ENCODE peak calls at places on chromosomes 16 and 17, in eight cellular contexts. M, I, K, A, R, H, L and P are unnamed samples.

GRCh38 chr16:11297492-11298142 is 16.5 kb upstream of the PRM1 start:
- DNase-seq in A (peak; percentile 82), L (peak; percentile 70), I (peak; percentile 69), K (peak; percentile 85), H (peak; percentile 77), R (no peak), M (peak; percentile 97), P (peak; percentile 96)

GRCh38 chr17:422196-422930 is 69.8 kb upstream of the RPH3AL start:
- DNase-seq in I (no peak), H (no peak), A (peak; percentile 82), R (no peak), L (no peak), K (no peak), M (no peak), P (no peak)

GRCh38 chr17:64236827-64237403 is 26.1 kb downstream of the TEX2 start:
- DNase-seq in A (no peak), K (no peak), H (peak; percentile 29), R (no peak), I (no peak), L (no peak), M (no peak), P (no peak)

GRCh38 chr16:89924298-89924924 is 1.3 kb downstream of the TUBB3 start:
- DNase-seq in R (peak; percentile 94), H (peak; percentile 75), K (no peak), M (peak; percentile 57), I (peak; percentile 68), A (peak; percentile 91), L (peak; percentile 44), P (peak; percentile 91)

GRCh38 chr17:49549311-49549605 is 26.4 kb upstream of the NXPH3 start:
- DNase-seq in L (no peak), K (no peak), M (no peak), I (no peak), R (no peak), A (no peak), H (no peak), P (no peak)

GRCh38 chr16:48523415-48524204 is 86.4 kb downstream of the N4BP1 start:
- DNase-seq in A (no peak), L (no peak), H (no peak), I (no peak), K (peak; percentile 56), M (no peak), R (no peak), P (no peak)

GRCh38 chr16:85473909-85474640 is 139.0 kb upstream of the GSE1 start:
- DNase-seq in M (no peak), A (peak; percentile 70), K (no peak), I (no peak), L (no peak), H (no peak), R (no peak), P (no peak)

GRCh38 chr16:75236736-75237397 is 14.6 kb downstream of the BCAR1 start:
- DNase-seq in L (no peak), I (no peak), K (no peak), R (no peak), M (no peak), H (no peak), A (no peak), P (no peak)

GRCh38 chr16:10828851-10829331 is 10.3 kb upstream of the TVP23A start:
- DNase-seq in L (peak; percentile 53), I (no peak), A (peak; percentile 55), H (no peak), R (no peak), M (no peak), K (peak; percentile 98), P (no peak)

GRCh38 chr17:82023447-82024241 is 539 bp downstream of the LRRC45 start:
- DNase-seq in K (no peak), A (peak; percentile 80), L (peak; percentile 8), M (peak; percentile 54), H (peak; percentile 43), R (no peak), I (peak; percentile 57), P (peak; percentile 59)

GRCh38 chr17:7631398-7632380 is 1.8 kb downstream of the SHBG start:
- DNase-seq in I (no peak), M (no peak), A (no peak), R (no peak), L (no peak), H (no peak), K (no peak), P (no peak)

GRCh38 chr17:69412336-69412735 is 2.2 kb upstream of the MAP2K6 start:
- DNase-seq in K (no peak), R (no peak), I (no peak), L (no peak), A (peak; percentile 70), M (no peak), H (no peak), P (no peak)

GRCh38 chr17:64146418-64147109 is 16.6 kb upstream of the ERN1 start:
- DNase-seq in M (peak; percentile 63), L (peak; percentile 72), H (peak; percentile 85), R (no peak), K (peak; percentile 84), A (peak; percentile 81), I (peak; percentile 77), P (peak; percentile 70)

GRCh38 chr16:74841904-74842303 is 67.3 kb upstream of the FA2H start:
- DNase-seq in K (no peak), A (no peak), L (no peak), H (no peak), R (no peak), M (no peak), I (no peak), P (no peak)

GRCh38 chr17:28908640-28909098 is 5.8 kb upstream of the DHRS13 start:
- DNase-seq in A (no peak), I (no peak), L (peak; percentile 91), R (no peak), H (peak; percentile 82), K (peak; percentile 80), M (no peak), P (no peak)

GRCh38 chr16:65524997-65525396 is 403.1 kb upstream of the CDH11 start:
- DNase-seq in K (no peak), H (peak; percentile 94), A (no peak), M (no peak), R (no peak), I (no peak), L (peak; percentile 97), P (no peak)

GRCh38 chr17:62713096-62713870 is 85.8 kb downstream of the MRC2 start:
- DNase-seq in L (no peak), H (no peak), K (no peak), M (no peak), R (no peak), I (no peak), A (peak; percentile 61), P (no peak)

GRCh38 chr17:49201481-49201927 is 8.9 kb downstream of the GNGT2 start:
- DNase-seq in M (no peak), A (peak; percentile 52), L (peak; percentile 78), R (no peak), K (no peak), I (no peak), H (peak; percentile 13), P (no peak)

GRCh38 chr17:72270530-72270929 is 149.7 kb downstream of the SOX9 start:
- DNase-seq in M (no peak), H (peak; percentile 1), K (peak; percentile 69), I (no peak), L (peak; percentile 3), A (no peak), R (no peak), P (no peak)

GRCh38 chr16:4976611-4977145 is 18.5 kb downstream of the SEC14L5 start:
- DNase-seq in K (no peak), H (no peak), M (no peak), L (no peak), A (no peak), R (no peak), I (no peak), P (no peak)
- H3K27ac ChIP-seq in K (no peak overlapping the region), H (no peak overlapping the region), M (no peak overlapping the region), L (no peak overlapping the region), A (no peak overlapping the region), R (no peak overlapping the region), I (no peak overlapping the region), P (peak overlapping the region; percentile 80)

GRCh38 chr16:14307059-14307531 is 236.0 kb downstream of the MRTFB start:
- DNase-seq in I (no peak), H (no peak), L (no peak), M (no peak), K (no peak), A (peak; percentile 61), R (no peak), P (peak; percentile 68)
- H3K27ac ChIP-seq in I (peak overlapping the region; percentile 59), H (peak overlapping the region; percentile 18), L (no peak overlapping the region), M (peak overlapping the region; percentile 80), K (peak overlapping the region; percentile 71), A (no peak overlapping the region), R (peak overlapping the region; percentile 3), P (peak overlapping the region; percentile 94)

GRCh38 chr16:1094601-1095449 is 1.2 kb downstream of the C1QTNF8 start:
- DNase-seq in K (no peak), L (no peak), H (no peak), I (no peak), A (no peak), M (no peak), R (no peak), P (no peak)
- H3K27ac ChIP-seq in K (peak overlapping the region; percentile 95), L (no peak overlapping the region), H (no peak overlapping the region), I (no peak overlapping the region), A (no peak overlapping the region), M (no peak overlapping the region), R (no peak overlapping the region), P (no peak overlapping the region)

GRCh38 chr17:44777394-44778348 is 18.9 kb downstream of the ADAM11 start:
- DNase-seq in A (peak; percentile 72), L (no peak), K (no peak), M (no peak), R (no peak), H (no peak), I (no peak), P (no peak)

GRCh38 chr17:44779211-44780025 is 20.6 kb downstream of the ADAM11 start:
- DNase-seq in L (peak; percentile 70), R (peak; percentile 73), M (peak; percentile 85), H (peak; percentile 80), A (peak; percentile 96), I (peak; percentile 80), K (peak; percentile 87), P (peak; percentile 79)

GRCh38 chr17:44780161-44780560 is 21.4 kb downstream of the ADAM11 start:
- DNase-seq in K (no peak), M (no peak), H (no peak), I (no peak), A (peak; percentile 44), L (no peak), R (no peak), P (no peak)

GRCh38 chr17:44776628-44777393 is 18.0 kb downstream of the ADAM11 start:
- DNase-seq in K (no peak), I (no peak), R (no peak), H (no peak), M (no peak), A (no peak), L (no peak), P (no peak)

DNA sequence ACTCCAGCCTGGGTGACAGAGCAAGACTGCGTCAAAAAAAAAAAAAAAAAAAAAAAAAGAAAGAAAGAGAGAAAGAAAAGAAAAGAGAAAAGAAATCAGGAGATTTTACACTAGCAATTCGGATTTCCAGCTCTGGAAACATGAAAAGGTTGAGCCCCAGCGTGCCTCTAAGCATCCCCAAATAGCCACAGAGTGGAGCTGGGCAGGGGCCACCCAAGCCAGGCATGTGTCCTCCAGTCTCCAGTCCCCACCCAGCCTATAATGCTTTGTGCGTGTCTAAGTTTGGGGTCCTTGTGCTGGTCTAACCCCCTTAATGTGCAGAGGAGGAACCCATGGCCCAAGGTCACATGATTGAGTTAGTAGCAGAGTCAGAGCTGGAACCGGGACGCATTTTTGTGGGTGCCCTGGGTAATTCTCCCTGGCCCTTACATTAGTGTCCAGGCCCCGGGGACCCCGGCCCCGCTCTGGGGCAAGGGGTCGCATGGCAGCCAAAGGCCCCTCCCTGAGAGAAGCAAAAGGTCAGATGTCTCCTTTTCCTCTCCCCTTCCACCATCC is 19.9 kb downstream of the ADAM11 start:
- DNase-seq in M (no peak), K (no peak), R (no peak), H (no peak), L (no peak), I (no peak), A (no peak), P (no peak)
- H3K27ac ChIP-seq in M (no peak overlapping the region), K (no peak overlapping the region), R (no peak overlapping the region), H (no peak overlapping the region), L (no peak overlapping the region), I (no peak overlapping the region), A (no peak overlapping the region), P (no peak overlapping the region)